ENCODE peak calls at places on chromosomes 6 and 20, in six cellular contexts. L, R, H, J, C and M are unnamed samples.

GRCh38 chr6:156846845-156847599 is 69.8 kb downstream of the ARID1B start:
- DNase-seq in L (no peak), R (no peak), H (no peak), J (no peak), C (peak), M (no peak)

GRCh38 chr6:4004249-4004648 is 74.7 kb downstream of the FAM217A start:
- DNase-seq in L (no peak), R (no peak), H (no peak), J (no peak), C (no peak), M (no peak)

GRCh38 chr6:100464910-100465700 is at the start of gene SIM1:
- DNase-seq in L (no peak), R (peak), H (no peak), J (no peak), C (peak), M (no peak)

GRCh38 chr20:21105429-21106170 is 558 bp downstream of the LINC00237 start:
- DNase-seq in L (no peak), R (no peak), H (no peak), J (no peak), C (no peak), M (peak)

GRCh38 chr6:69216127-69216526 is 580.7 kb downstream of the LMBRD1 start:
- DNase-seq in L (no peak), R (no peak), H (no peak), J (no peak), C (no peak), M (no peak)

GRCh38 chr6:18302561-18303439 is 38.5 kb upstream of the DEK start:
- DNase-seq in L (no peak), R (peak), H (no peak), J (peak), C (no peak), M (peak)

GRCh38 chr6:133814235-133814634 is 74.7 kb upstream of the TCF21 start:
- DNase-seq in L (no peak), R (no peak), H (no peak), J (no peak), C (no peak), M (no peak)

GRCh38 chr6:35417979-35418661 is 34.0 kb upstream of the FANCE start:
- DNase-seq in L (no peak), R (no peak), H (no peak), J (no peak), C (no peak), M (peak)

GRCh38 chr6:70445001-70445400 is 31.7 kb downstream of the FAM135A start:
- DNase-seq in L (no peak), R (no peak), H (no peak), J (no peak), C (no peak), M (no peak)

GRCh38 chr6:11460001-11460668 is 77.4 kb upstream of the TMEM170B start:
- DNase-seq in L (no peak), R (peak), H (no peak), J (peak), C (no peak), M (peak)

GRCh38 chr20:35702824-35703695 is 3.9 kb downstream of the ROMO1 start:
- DNase-seq in L (no peak), R (no peak), H (no peak), J (no peak), C (no peak), M (no peak)

GRCh38 chr6:20119446-20119845 is 92.8 kb downstream of the MBOAT1 start:
- DNase-seq in L (no peak), R (no peak), H (no peak), J (no peak), C (no peak), M (no peak)

GRCh38 chr6:113980937-113981554 is 10.1 kb upstream of the HDAC2 start:
- DNase-seq in L (no peak), R (peak), H (no peak), J (peak), C (peak), M (peak)
- TF ChIP-seq CTCF in L (no peak), R (peak), H (no peak), J (peak), C (peak), M (peak)

DNA sequence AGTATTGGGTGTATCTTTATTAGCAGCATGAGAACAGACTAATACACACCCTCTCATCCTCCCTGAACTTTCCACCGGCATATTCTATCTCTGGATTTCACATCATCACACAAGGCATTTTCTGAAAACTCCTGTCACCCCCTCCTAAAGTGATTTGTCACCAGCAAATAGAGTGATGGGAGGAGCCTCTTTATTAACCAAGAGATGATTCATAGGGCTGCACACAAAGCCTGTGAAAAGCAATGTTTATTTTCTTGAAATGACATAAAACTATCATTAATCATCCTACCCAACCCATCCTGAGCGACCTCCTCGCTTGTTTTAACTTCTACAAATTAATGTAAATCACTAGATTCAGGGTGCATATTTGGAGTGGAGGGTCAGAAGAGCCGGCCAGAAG is 394.8 kb upstream of the SULF2 start:
- DNase-seq in L (no peak), R (peak), H (no peak), J (peak), C (no peak), M (no peak)
- TF ChIP-seq CTCF in L (no peak), R (no peak), H (no peak), J (no peak), C (no peak), M (no peak)

GRCh38 chr6:107977283-107977682 is 19.3 kb upstream of the SEC63 start:
- DNase-seq in L (no peak), R (peak), H (no peak), J (peak), C (peak), M (no peak)
- TF ChIP-seq CTCF in L (peak), R (peak), H (peak), J (peak), C (peak), M (peak)

GRCh38 chr6:166330612-166331011 is 11.7 kb downstream of the SFT2D1 start:
- DNase-seq in L (no peak), R (peak), H (no peak), J (no peak), C (peak), M (no peak)
- TF ChIP-seq CTCF in L (no peak), R (peak), H (no peak), J (no peak), C (no peak), M (no peak)

GRCh38 chr20:60993647-60994046 is 258.4 kb upstream of the CDH4 start:
- DNase-seq in L (no peak), R (no peak), H (no peak), J (peak), C (peak), M (no peak)
- TF ChIP-seq CTCF in L (no peak), R (peak), H (no peak), J (no peak), C (peak), M (no peak)

GRCh38 chr6:163384510-163384909 is 30.0 kb upstream of the QKI start:
- DNase-seq in L (no peak), R (no peak), H (no peak), J (no peak), C (no peak), M (no peak)

GRCh38 chr6:163383912-163384311 is 30.6 kb upstream of the QKI start:
- DNase-seq in L (no peak), R (peak), H (no peak), J (peak), C (no peak), M (no peak)

GRCh38 chr6:163389354-163389753 is 25.2 kb upstream of the QKI start:
- DNase-seq in L (no peak), R (no peak), H (no peak), J (no peak), C (no peak), M (no peak)

GRCh38 chr6:163387317-163387716 is 27.2 kb upstream of the QKI start:
- DNase-seq in L (no peak), R (no peak), H (no peak), J (no peak), C (no peak), M (no peak)

GRCh38 chr6:163386329-163386910 is 28.1 kb upstream of the QKI start:
- DNase-seq in L (no peak), R (no peak), H (no peak), J (no peak), C (no peak), M (no peak)
- TF ChIP-seq CTCF in L (no peak), R (no peak), H (no peak), J (no peak), C (no peak), M (no peak)

GRCh38 chr6:24855389-24856245 is 56.9 kb upstream of the ARMH2 start:
- DNase-seq in L (no peak), R (peak), H (no peak), J (peak), C (peak), M (peak)

GRCh38 chr6:24858154-24858801 is 59.6 kb upstream of the ARMH2 start:
- DNase-seq in L (no peak), R (no peak), H (no peak), J (peak), C (no peak), M (peak)

GRCh38 chr6:24856954-24857670 is 58.4 kb upstream of the ARMH2 start:
- DNase-seq in L (no peak), R (no peak), H (no peak), J (no peak), C (no peak), M (peak)

GRCh38 chr6:24854077-24854670 is 55.5 kb upstream of the ARMH2 start:
- DNase-seq in L (no peak), R (no peak), H (no peak), J (no peak), C (no peak), M (no peak)

DNA sequence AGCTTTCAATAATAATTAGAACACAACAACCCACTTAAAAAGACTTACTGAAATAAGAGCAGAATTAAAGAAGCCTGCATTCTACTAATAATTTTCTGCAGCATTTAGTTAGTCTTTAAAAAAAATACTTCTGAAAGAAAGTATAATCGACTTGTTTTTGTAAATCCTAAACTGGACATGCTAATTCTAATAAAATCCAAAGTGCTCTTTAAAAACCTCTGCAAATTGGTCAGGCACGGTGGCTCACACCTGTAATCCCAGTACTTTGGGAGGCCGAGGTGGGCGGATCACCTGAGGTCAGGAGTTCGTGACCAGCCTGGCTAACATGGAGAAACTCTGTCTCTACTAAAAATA is 57.5 kb upstream of the ARMH2 start:
- DNase-seq in L (no peak), R (no peak), H (no peak), J (no peak), C (no peak), M (no peak)
- TF ChIP-seq CTCF in L (no peak), R (no peak), H (no peak), J (peak), C (peak), M (no peak)